ENCODE peak calls at places on chromosomes 16 and 17, in eight cellular contexts. One of them, this sample, is unnamed.

GRCh38 chr16:50025544-50025931 is 513 bp downstream of the CNEP1R1 start:
- DNase-seq in NCI-H1417: peak
- DNase-seq in HCT116: no peak
- DNase-seq in WTC11: no peak
- DNase-seq in neural progenitor cell: no peak
- DNase-seq in activated naive CD4-positive, alpha-beta T cell: peak
- DNase-seq in T-helper 2 cell: peak
- DNase-seq in endothelial cell: peak
- DNase-seq in this sample: no peak

GRCh38 chr16:67027046-67027445 is 1.9 kb upstream of the CBFB start:
- DNase-seq in NCI-H1417: no peak
- DNase-seq in HCT116: no peak
- DNase-seq in WTC11: no peak
- DNase-seq in neural progenitor cell: no peak
- DNase-seq in activated naive CD4-positive, alpha-beta T cell: no peak
- DNase-seq in T-helper 2 cell: no peak
- DNase-seq in endothelial cell: no peak
- DNase-seq in this sample: no peak

GRCh38 chr16:69410285-69410990 is 14.0 kb upstream of the CYB5B start:
- DNase-seq in NCI-H1417: no peak
- DNase-seq in HCT116: peak
- DNase-seq in WTC11: no peak
- DNase-seq in neural progenitor cell: no peak
- DNase-seq in activated naive CD4-positive, alpha-beta T cell: no peak
- DNase-seq in T-helper 2 cell: no peak
- DNase-seq in endothelial cell: no peak
- DNase-seq in this sample: no peak

GRCh38 chr17:81713556-81714411 is 1.7 kb downstream of the SLC25A10 start:
- DNase-seq in NCI-H1417: peak
- DNase-seq in HCT116: no peak
- DNase-seq in WTC11: no peak
- DNase-seq in neural progenitor cell: peak
- DNase-seq in activated naive CD4-positive, alpha-beta T cell: no peak
- DNase-seq in T-helper 2 cell: no peak
- DNase-seq in endothelial cell: no peak
- DNase-seq in this sample: no peak

GRCh38 chr16:27638833-27639587 is 89.1 kb downstream of the KATNIP start:
- DNase-seq in NCI-H1417: peak
- DNase-seq in HCT116: no peak
- DNase-seq in WTC11: no peak
- DNase-seq in neural progenitor cell: no peak
- DNase-seq in activated naive CD4-positive, alpha-beta T cell: no peak
- DNase-seq in T-helper 2 cell: no peak
- DNase-seq in endothelial cell: no peak
- DNase-seq in this sample: no peak

GRCh38 chr17:50363217-50364060 is 9.5 kb downstream of the MRPL27 start:
- DNase-seq in NCI-H1417: peak
- DNase-seq in HCT116: no peak
- DNase-seq in WTC11: peak
- DNase-seq in neural progenitor cell: peak
- DNase-seq in activated naive CD4-positive, alpha-beta T cell: no peak
- DNase-seq in T-helper 2 cell: no peak
- DNase-seq in endothelial cell: peak
- DNase-seq in this sample: peak

GRCh38 chr17:5893741-5894140 is 176.4 kb upstream of the WSCD1 start:
- DNase-seq in NCI-H1417: no peak
- DNase-seq in HCT116: no peak
- DNase-seq in WTC11: no peak
- DNase-seq in neural progenitor cell: no peak
- DNase-seq in activated naive CD4-positive, alpha-beta T cell: no peak
- DNase-seq in T-helper 2 cell: no peak
- DNase-seq in endothelial cell: no peak
- DNase-seq in this sample: no peak

GRCh38 chr17:65565559-65565958 is 4.1 kb upstream of the AXIN2 start:
- DNase-seq in NCI-H1417: no peak
- DNase-seq in HCT116: no peak
- DNase-seq in WTC11: no peak
- DNase-seq in neural progenitor cell: no peak
- DNase-seq in activated naive CD4-positive, alpha-beta T cell: no peak
- DNase-seq in T-helper 2 cell: no peak
- DNase-seq in endothelial cell: no peak
- DNase-seq in this sample: no peak

GRCh38 chr17:31696184-31696602 is 162.9 kb downstream of the COPRS start:
- DNase-seq in NCI-H1417: no peak
- DNase-seq in HCT116: no peak
- DNase-seq in WTC11: peak
- DNase-seq in neural progenitor cell: peak
- DNase-seq in activated naive CD4-positive, alpha-beta T cell: no peak
- DNase-seq in T-helper 2 cell: no peak
- DNase-seq in endothelial cell: no peak
- DNase-seq in this sample: peak

GRCh38 chr17:41666336-41666680 is 22.4 kb upstream of the EIF1 start:
- DNase-seq in NCI-H1417: peak
- DNase-seq in HCT116: no peak
- DNase-seq in WTC11: no peak
- DNase-seq in neural progenitor cell: peak
- DNase-seq in activated naive CD4-positive, alpha-beta T cell: peak
- DNase-seq in T-helper 2 cell: peak
- DNase-seq in endothelial cell: peak
- DNase-seq in this sample: peak

GRCh38 chr17:33234930-33235685 is 58.0 kb downstream of the ASIC2 start:
- DNase-seq in NCI-H1417: no peak
- DNase-seq in HCT116: no peak
- DNase-seq in WTC11: no peak
- DNase-seq in neural progenitor cell: no peak
- DNase-seq in activated naive CD4-positive, alpha-beta T cell: no peak
- DNase-seq in T-helper 2 cell: no peak
- DNase-seq in endothelial cell: no peak
- DNase-seq in this sample: peak

GRCh38 chr16:57380671-57381462 is 8.6 kb downstream of the CX3CL1 start:
- DNase-seq in NCI-H1417: no peak
- DNase-seq in HCT116: no peak
- DNase-seq in WTC11: no peak
- DNase-seq in neural progenitor cell: no peak
- DNase-seq in activated naive CD4-positive, alpha-beta T cell: no peak
- DNase-seq in T-helper 2 cell: no peak
- DNase-seq in endothelial cell: no peak
- DNase-seq in this sample: peak

GRCh38 chr16:83808573-83809014 is 816 bp downstream of the HSBP1 start:
- DNase-seq in NCI-H1417: no peak
- DNase-seq in HCT116: no peak
- DNase-seq in WTC11: no peak
- DNase-seq in neural progenitor cell: no peak
- DNase-seq in activated naive CD4-positive, alpha-beta T cell: no peak
- DNase-seq in T-helper 2 cell: no peak
- DNase-seq in endothelial cell: no peak
- DNase-seq in this sample: no peak

This sample was measured in BE2C.